ENCODE peak calls at places on chromosomes 4 and X, in eight cellular contexts. U is NCI-H1092, X is fibroblast of lung, F is dorsolateral prefrontal cortex, Y is NCI-H1417, H is posterior vena cava, O is AG09309, M is EL. K is an unnamed sample.

GRCh38 chr4:38715076-38715475 is 51.1 kb downstream of the KLF3 start:
- DNase-seq in F (no peak), M (peak), O (no peak), Y (no peak), U (no peak), X (no peak), H (no peak), K (no peak)

GRCh38 chr4:155077860-155078259 is 130.6 kb upstream of the NPY2R start:
- DNase-seq in U (no peak), F (no peak), O (no peak), H (no peak), X (no peak), Y (no peak), M (no peak), K (no peak)

GRCh38 chrX:118569676-118570075 is 74.1 kb downstream of the DOCK11 start:
- DNase-seq in U (no peak), Y (no peak), X (peak), H (no peak), F (no peak), M (no peak), O (no peak), K (no peak)

GRCh38 chrX:108122748-108123147 is 31.2 kb downstream of the ATG4A start:
- DNase-seq in H (no peak), O (peak), F (no peak), U (no peak), Y (no peak), M (peak), X (peak), K (no peak)

GRCh38 chrX:10198254-10198653 is 41.5 kb downstream of the CLCN4 start:
- DNase-seq in U (no peak), H (no peak), F (no peak), M (peak), X (peak), Y (no peak), O (peak), K (no peak)

GRCh38 chrX:110450050-110450449 is 91.4 kb downstream of the RTL9 start:
- DNase-seq in F (peak), X (peak), Y (peak), U (peak), O (peak), H (peak), M (peak), K (no peak)

GRCh38 chrX:111164728-111165127 is 68.7 kb downstream of the PAK3 start:
- DNase-seq in H (no peak), X (no peak), F (no peak), M (peak), O (no peak), Y (no peak), U (no peak), K (no peak)

GRCh38 chrX:154505726-154506125 is 10.3 kb downstream of the FAM3A start:
- DNase-seq in O (no peak), F (no peak), H (no peak), X (peak), M (peak), U (no peak), Y (no peak), K (no peak)

GRCh38 chrX:14899607-14900006 is 26.4 kb downstream of the MOSPD2 start:
- DNase-seq in X (peak), Y (no peak), U (no peak), O (no peak), M (peak), H (no peak), F (no peak), K (no peak)

GRCh38 chr4:37757121-37757520 is 69.4 kb upstream of the PGM2 start:
- DNase-seq in U (no peak), X (no peak), Y (no peak), F (no peak), M (no peak), H (no peak), O (no peak), K (no peak)

GRCh38 chr4:52925531-52925968 is 63.4 kb downstream of the RASL11B start:
- DNase-seq in F (no peak), M (peak), Y (peak), O (no peak), U (no peak), X (peak), H (no peak), K (no peak)

GRCh38 chr4:76504613-76505465 is 69.8 kb downstream of the SHROOM3 start:
- DNase-seq in F (no peak), X (peak), H (no peak), M (peak), Y (peak), U (peak), O (peak), K (no peak)